ENCODE peak calls at places on chromosomes 5 and 9, in six cellular contexts. N, A, Y, X, Q and W are unnamed samples.

GRCh38 chr9:100428871-100429654 is 2.1 kb downstream of the MSANTD3 start:
- DNase-seq in N (peak), A (no peak), Y (peak), X (peak), Q (no peak), W (no peak)

GRCh38 chr5:179796877-179797608 is 3.3 kb downstream of the LTC4S start:
- DNase-seq in N (no peak), A (no peak), Y (no peak), X (no peak), Q (no peak), W (no peak)

GRCh38 chr5:151295138-151295537 is 8.4 kb downstream of the SLC36A3 start:
- DNase-seq in N (no peak), A (no peak), Y (no peak), X (peak), Q (no peak), W (no peak)

GRCh38 chr5:149175346-149176113 is 34.2 kb downstream of the ABLIM3 start:
- DNase-seq in N (no peak), A (no peak), Y (no peak), X (no peak), Q (no peak), W (no peak)

GRCh38 chr9:7154003-7154619 is 396.3 kb downstream of the KDM4C start:
- DNase-seq in N (no peak), A (no peak), Y (no peak), X (no peak), Q (no peak), W (no peak)

GRCh38 chr9:70868661-70869652 is 252.5 kb downstream of the TRPM3 start:
- DNase-seq in N (no peak), A (no peak), Y (no peak), X (no peak), Q (no peak), W (no peak)

GRCh38 chr9:13845460-13845859 is 468.5 kb downstream of the NFIB start:
- DNase-seq in N (peak), A (no peak), Y (peak), X (no peak), Q (no peak), W (no peak)

GRCh38 chr5:98497391-98497790 is 276.1 kb upstream of the RGMB start:
- DNase-seq in N (no peak), A (no peak), Y (peak), X (no peak), Q (no peak), W (no peak)

GRCh38 chr9:4596165-4596922 is 65.8 kb upstream of the PLPP6 start:
- DNase-seq in N (no peak), A (no peak), Y (no peak), X (no peak), Q (no peak), W (no peak)

GRCh38 chr9:131546336-131547084 is 1.2 kb downstream of the PRRT1B start:
- DNase-seq in N (peak), A (peak), Y (peak), X (peak), Q (no peak), W (no peak)

GRCh38 chr9:33623658-33624586 is 99.9 kb downstream of the ANKRD18B start:
- DNase-seq in N (peak), A (peak), Y (peak), X (peak), Q (peak), W (peak)

GRCh38 chr5:67842806-67843205 is 372.8 kb upstream of the PIK3R1 start:
- DNase-seq in N (no peak), A (no peak), Y (peak), X (peak), Q (peak), W (peak)

GRCh38 chr9:120182011-120182410 is 398.0 kb downstream of the CDK5RAP2 start:
- DNase-seq in N (no peak), A (no peak), Y (no peak), X (no peak), Q (no peak), W (no peak)

GRCh38 chr9:105157178-105157583 is 87.3 kb upstream of the SLC44A1 start:
- DNase-seq in N (peak), A (no peak), Y (peak), X (peak), Q (no peak), W (peak)

GRCh38 chr5:64384761-64385160 is 121.1 kb upstream of the RGS7BP start:
- DNase-seq in N (no peak), A (no peak), Y (peak), X (peak), Q (no peak), W (peak)

GRCh38 chr9:706606-707451 is 134.7 kb upstream of the DMRT1 start:
- DNase-seq in N (peak), A (peak), Y (peak), X (peak), Q (no peak), W (peak)

GRCh38 chr5:78008356-78008967 is 232.3 kb upstream of the TBCA start:
- DNase-seq in N (peak), A (no peak), Y (peak), X (peak), Q (no peak), W (no peak)

GRCh38 chr9:99244300-99245260 is 22.5 kb downstream of the SEC61B start:
- DNase-seq in N (no peak), A (no peak), Y (no peak), X (no peak), Q (no peak), W (no peak)

GRCh38 chr5:74412064-74412463 is 228.5 kb downstream of the ENC1 start:
- DNase-seq in N (no peak), A (peak), Y (no peak), X (peak), Q (no peak), W (peak)

GRCh38 chr5:107135391-107135790 is 535.3 kb downstream of the EFNA5 start:
- DNase-seq in N (peak), A (no peak), Y (peak), X (no peak), Q (no peak), W (no peak)

GRCh38 chr5:66860199-66860975 is 264.2 kb downstream of the MAST4 start:
- DNase-seq in N (no peak), A (no peak), Y (peak), X (peak), Q (no peak), W (no peak)

GRCh38 chr9:98259791-98260190 is 4.3 kb upstream of the TBC1D2 start:
- DNase-seq in N (no peak), A (no peak), Y (no peak), X (no peak), Q (no peak), W (no peak)

GRCh38 chr5:160693831-160694473 is 158.1 kb downstream of the ATP10B start:
- DNase-seq in N (no peak), A (no peak), Y (no peak), X (no peak), Q (no peak), W (no peak)

GRCh38 chr5:176654856-176655255 is 7.6 kb downstream of the TSPAN17 start:
- DNase-seq in N (no peak), A (no peak), Y (no peak), X (no peak), Q (no peak), W (no peak)

GRCh38 chr9:127574089-127574921 is 37.8 kb upstream of the STXBP1 start:
- DNase-seq in N (no peak), A (no peak), Y (no peak), X (peak), Q (no peak), W (no peak)

GRCh38 chr5:59673438-59674058 is 220.0 kb downstream of the PDE4D start:
- DNase-seq in N (peak), A (peak), Y (peak), X (peak), Q (no peak), W (no peak)

GRCh38 chr5:20972419-20972925 is 984.5 kb upstream of the CDH18 start:
- DNase-seq in N (peak), A (no peak), Y (peak), X (peak), Q (peak), W (peak)

GRCh38 chr9:18800579-18800978 is 232.4 kb downstream of the SAXO1 start:
- DNase-seq in N (no peak), A (no peak), Y (no peak), X (no peak), Q (no peak), W (no peak)

GRCh38 chr9:17134396-17134842 is 421 bp upstream of the CNTLN start:
- DNase-seq in N (peak), A (no peak), Y (peak), X (peak), Q (no peak), W (no peak)

GRCh38 chr5:170126061-170126460 is 20.4 kb downstream of the FOXI1 start:
- DNase-seq in N (no peak), A (no peak), Y (no peak), X (no peak), Q (no peak), W (no peak)

GRCh38 chr5:132776077-132776931 is 735 bp downstream of the SEPTIN8 start:
- DNase-seq in N (no peak), A (no peak), Y (peak), X (peak), Q (no peak), W (peak)

GRCh38 chr9:134215709-134216448 is 51.5 kb upstream of the RNU6ATAC start:
- DNase-seq in N (peak), A (no peak), Y (peak), X (peak), Q (no peak), W (no peak)

GRCh38 chr9:120386390-120387131 is 193.4 kb downstream of the CDK5RAP2 start:
- DNase-seq in N (no peak), A (no peak), Y (no peak), X (no peak), Q (no peak), W (no peak)

GRCh38 chr9:113503131-113503541 is 39.6 kb downstream of the RGS3 start:
- DNase-seq in N (no peak), A (no peak), Y (no peak), X (peak), Q (no peak), W (no peak)
- H3K23ac ChIP-seq in N (no peak), A (no peak), Y (no peak), X (no peak), Q (no peak), W (no peak)

GRCh38 chr5:56273376-56274005 is 40.4 kb upstream of the ANKRD55 start:
- DNase-seq in N (no peak), A (no peak), Y (no peak), X (no peak), Q (no peak), W (no peak)

GRCh38 chr5:56272765-56273164 is 39.6 kb upstream of the ANKRD55 start:
- DNase-seq in N (no peak), A (no peak), Y (no peak), X (no peak), Q (no peak), W (no peak)

GRCh38 chr5:56270568-56271392 is 37.6 kb upstream of the ANKRD55 start:
- DNase-seq in N (peak), A (peak), Y (peak), X (peak), Q (peak), W (peak)

GRCh38 chr5:56269216-56269927 is 36.2 kb upstream of the ANKRD55 start:
- DNase-seq in N (peak), A (no peak), Y (peak), X (peak), Q (no peak), W (peak)

DNA sequence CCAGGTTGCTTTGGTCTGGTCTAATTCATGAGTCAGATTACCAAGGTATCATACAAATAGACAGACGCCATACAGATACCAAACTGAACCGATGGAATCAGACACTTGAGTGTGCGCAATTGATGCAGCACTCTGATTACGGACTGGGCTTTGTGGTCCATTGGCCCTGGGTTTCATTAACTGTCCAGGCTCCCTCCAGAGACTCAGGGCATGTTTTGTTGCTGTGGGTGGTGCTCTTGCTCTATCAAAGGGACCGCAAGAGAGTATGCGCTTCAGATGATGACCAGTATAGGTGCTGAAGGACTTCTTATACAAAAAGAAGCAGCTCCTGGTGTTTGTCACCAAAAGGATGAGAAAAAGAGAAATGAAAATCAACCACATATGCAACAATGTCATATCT is 36.9 kb upstream of the ANKRD55 start:
- DNase-seq in N (no peak), A (no peak), Y (peak), X (no peak), Q (no peak), W (no peak)
- H3K14ac ChIP-seq in N (peak), A (no peak), Y (no peak), X (no peak), Q (no peak), W (no peak)

GRCh38 chr5:69167488-69167845 is 517 bp downstream of the CCNB1 start:
- DNase-seq in N (no peak), A (no peak), Y (peak), X (no peak), Q (no peak), W (peak)

GRCh38 chr5:69170969-69171368 is 4.0 kb downstream of the CCNB1 start:
- DNase-seq in N (no peak), A (no peak), Y (no peak), X (no peak), Q (no peak), W (no peak)

GRCh38 chr5:69166686-69167487 is at the start of gene CCNB1:
- DNase-seq in N (peak), A (peak), Y (peak), X (peak), Q (peak), W (peak)
- H3K23ac ChIP-seq in N (peak), A (peak), Y (no peak), X (no peak), Q (no peak), W (peak)

GRCh38 chr9:36396985-36397384 is 3.1 kb downstream of the RNF38 start:
- DNase-seq in N (no peak), A (no peak), Y (peak), X (peak), Q (no peak), W (no peak)

GRCh38 chr9:36389590-36389989 is 10.5 kb downstream of the RNF38 start:
- DNase-seq in N (no peak), A (no peak), Y (no peak), X (no peak), Q (no peak), W (no peak)

DNA sequence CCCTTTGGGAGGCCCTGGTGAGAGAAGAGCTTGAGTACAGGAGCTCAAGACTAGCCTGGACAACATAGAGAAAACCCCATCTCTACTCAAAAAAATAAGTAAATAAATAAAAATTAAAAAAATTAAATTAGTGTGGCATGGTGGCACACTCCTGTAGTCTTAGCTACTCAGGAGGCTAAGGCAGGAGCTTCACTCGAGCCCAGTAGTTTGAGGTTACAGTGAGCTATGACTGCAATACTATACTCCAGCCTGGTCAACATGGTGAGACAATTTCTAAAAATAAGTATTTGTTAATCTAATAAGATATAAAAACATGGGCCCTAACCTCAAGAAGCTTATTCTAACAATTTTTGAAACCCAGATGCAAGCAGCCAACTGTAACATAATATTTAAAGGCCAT is 7.6 kb downstream of the RNF38 start:
- DNase-seq in N (peak), A (no peak), Y (peak), X (no peak), Q (no peak), W (no peak)
- H3K14ac ChIP-seq in N (no peak), A (no peak), Y (no peak), X (no peak), Q (no peak), W (no peak)

GRCh38 chr9:77876091-77876490 is 155.5 kb downstream of the GNAQ start:
- DNase-seq in N (no peak), A (no peak), Y (peak), X (no peak), Q (no peak), W (no peak)

GRCh38 chr9:77866882-77867281 is 164.7 kb downstream of the GNAQ start:
- DNase-seq in N (no peak), A (no peak), Y (no peak), X (no peak), Q (no peak), W (no peak)

GRCh38 chr9:77871483-77871882 is 160.1 kb downstream of the GNAQ start:
- DNase-seq in N (no peak), A (no peak), Y (no peak), X (no peak), Q (no peak), W (no peak)
- H3K23ac ChIP-seq in N (no peak), A (no peak), Y (no peak), X (no peak), Q (no peak), W (no peak)

DNA sequence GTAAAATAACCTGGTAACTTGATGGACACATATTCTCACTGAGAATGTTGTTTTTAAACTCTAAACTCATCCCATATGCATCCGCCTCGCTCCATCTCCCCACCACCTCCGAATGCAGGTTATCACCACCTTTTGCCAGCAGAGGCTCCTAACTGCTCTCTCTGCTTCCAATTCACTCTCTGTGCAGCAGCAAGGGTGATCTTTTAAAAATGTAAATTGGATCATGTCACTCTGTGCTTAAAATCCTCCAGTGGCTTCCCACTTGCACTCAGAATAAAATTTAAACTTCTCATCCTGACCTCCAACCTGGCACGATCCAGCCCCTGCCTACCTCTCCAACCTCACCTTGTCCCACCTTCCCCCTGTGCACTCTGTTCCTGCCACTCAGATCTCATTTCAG is 317.2 kb downstream of the ZSWIM6 start:
- DNase-seq in N (no peak), A (no peak), Y (no peak), X (no peak), Q (no peak), W (no peak)
- H3K14ac ChIP-seq in N (no peak), A (no peak), Y (no peak), X (no peak), Q (no peak), W (no peak)

GRCh38 chr9:5621327-5621726 is 7.6 kb upstream of the RIC1 start:
- DNase-seq in N (peak), A (no peak), Y (peak), X (no peak), Q (no peak), W (no peak)
- H3K23ac ChIP-seq in N (no peak), A (no peak), Y (no peak), X (no peak), Q (no peak), W (no peak)

GRCh38 chr9:69023650-69024049 is 9.7 kb upstream of the PRKACG start:
- DNase-seq in N (no peak), A (no peak), Y (no peak), X (no peak), Q (no peak), W (peak)
- H3K14ac ChIP-seq in N (no peak), A (no peak), Y (no peak), X (no peak), Q (no peak), W (no peak)

GRCh38 chr5:24606974-24607373 is 37.8 kb downstream of the CDH10 start:
- DNase-seq in N (no peak), A (no peak), Y (no peak), X (no peak), Q (no peak), W (no peak)
- H3K23ac ChIP-seq in N (no peak), A (no peak), Y (no peak), X (no peak), Q (no peak), W (no peak)

GRCh38 chr5:14741721-14742426 is 77.4 kb downstream of the OTULIN start:
- DNase-seq in N (no peak), A (no peak), Y (no peak), X (no peak), Q (no peak), W (no peak)
- H3K14ac ChIP-seq in N (no peak), A (no peak), Y (no peak), X (no peak), Q (no peak), W (no peak)